ENCODE peak calls at places on chromosomes 2 and 18, in four cellular contexts. M, E, T and X are unnamed samples.

GRCh38 chr2:134260726-134261125 is 6.9 kb downstream of the MGAT5 start:
- DNase-seq in T (no peak), E (no peak), M (no peak), X (no peak)

GRCh38 chr2:241951920-241952319 is 82.4 kb downstream of the RTP5 start:
- DNase-seq in M (no peak), T (peak), E (no peak), X (no peak)

GRCh38 chr2:42046819-42047487 is 868 bp upstream of the PKDCC start:
- DNase-seq in T (peak), E (no peak), M (no peak), X (no peak)

GRCh38 chr2:29606105-29606871 is 315.1 kb downstream of the ALK start:
- DNase-seq in M (no peak), E (peak), T (no peak), X (no peak)

GRCh38 chr2:155250800-155251199 is 552.3 kb downstream of the KCNJ3 start:
- DNase-seq in M (no peak), T (no peak), E (peak), X (no peak)

GRCh38 chr2:27075219-27075871 is 3.1 kb upstream of the EMILIN1 start:
- DNase-seq in M (peak), E (peak), T (peak), X (no peak)

GRCh38 chr2:120531365-120531764 is 185.4 kb downstream of the INHBB start:
- DNase-seq in T (no peak), E (no peak), M (no peak), X (no peak)

GRCh38 chr2:20664071-20664390 is 2.9 kb upstream of the GDF7 start:
- DNase-seq in M (no peak), E (no peak), T (no peak), X (no peak)

GRCh38 chr2:45008296-45009129 is 739 bp downstream of the SIX2 start:
- DNase-seq in M (no peak), T (no peak), E (peak), X (no peak)

GRCh38 chr18:9735238-9735637 is 27.1 kb downstream of the RAB31 start:
- DNase-seq in E (peak), M (no peak), T (no peak), X (no peak)

GRCh38 chr2:241801611-241802420 is 7.2 kb upstream of the NEU4 start:
- DNase-seq in M (peak), E (no peak), T (peak), X (no peak)

GRCh38 chr2:239930871-239931771 is 94.0 kb downstream of the NDUFA10 start:
- DNase-seq in T (peak), M (no peak), E (no peak), X (no peak)

GRCh38 chr2:127024769-127025356 is 82.1 kb downstream of the BIN1 start:
- DNase-seq in T (peak), E (no peak), M (peak), X (peak)